ENCODE peak calls at places on chromosomes 5 and 9, in seven cellular contexts. One of them, this sample, is unnamed. For H3K36me3 and H3K4me1, the result is how much of the 10 kb centered on the place peaks cover.

GRCh38 chr5:43274435-43275114 is 38.6 kb downstream of the HMGCS1 start:
- DNase-seq in stomach: peak
- DNase-seq in GM23248: no peak
- DNase-seq in psoas muscle: no peak
- DNase-seq in HCT116: no peak
- DNase-seq in Caco-2: no peak
- DNase-seq in mucosa of descending colon: no peak
- DNase-seq in this sample: no peak

GRCh38 chr5:155728146-155728856 is 598.7 kb upstream of the SGCD start:
- DNase-seq in stomach: peak
- DNase-seq in Caco-2: no peak
- DNase-seq in mucosa of descending colon: peak
- DNase-seq in psoas muscle: peak
- DNase-seq in GM23248: peak
- DNase-seq in HCT116: no peak
- DNase-seq in this sample: peak

GRCh38 chr9:133059623-133060022 is 2.2 kb upstream of the CEL start:
- DNase-seq in psoas muscle: no peak
- DNase-seq in stomach: no peak
- DNase-seq in mucosa of descending colon: no peak
- DNase-seq in GM23248: no peak
- DNase-seq in Caco-2: no peak
- DNase-seq in HCT116: no peak
- DNase-seq in this sample: no peak

GRCh38 chr9:10260501-10260900 is 352.3 kb downstream of the PTPRD start:
- DNase-seq in mucosa of descending colon: no peak
- DNase-seq in Caco-2: no peak
- DNase-seq in GM23248: no peak
- DNase-seq in psoas muscle: no peak
- DNase-seq in stomach: no peak
- DNase-seq in HCT116: no peak
- DNase-seq in this sample: no peak

GRCh38 chr9:14058078-14058688 is 255.8 kb downstream of the NFIB start:
- DNase-seq in mucosa of descending colon: no peak
- DNase-seq in GM23248: no peak
- DNase-seq in psoas muscle: no peak
- DNase-seq in HCT116: no peak
- DNase-seq in stomach: no peak
- DNase-seq in Caco-2: no peak
- DNase-seq in this sample: no peak

GRCh38 chr5:82676663-82677062 is 398.5 kb upstream of the RPS23 start:
- DNase-seq in stomach: no peak
- DNase-seq in mucosa of descending colon: no peak
- DNase-seq in Caco-2: no peak
- DNase-seq in GM23248: no peak
- DNase-seq in HCT116: no peak
- DNase-seq in psoas muscle: no peak
- DNase-seq in this sample: no peak

GRCh38 chr9:96139592-96140251 is 162.3 kb downstream of the HSD17B3 start:
- DNase-seq in HCT116: no peak
- DNase-seq in stomach: peak
- DNase-seq in GM23248: peak
- DNase-seq in Caco-2: no peak
- DNase-seq in psoas muscle: no peak
- DNase-seq in mucosa of descending colon: peak
- DNase-seq in this sample: peak

GRCh38 chr5:127210082-127210481 is 80.5 kb upstream of the MEGF10 start:
- DNase-seq in Caco-2: no peak
- DNase-seq in psoas muscle: no peak
- DNase-seq in stomach: no peak
- DNase-seq in HCT116: no peak
- DNase-seq in GM23248: no peak
- DNase-seq in mucosa of descending colon: no peak
- DNase-seq in this sample: no peak

GRCh38 chr9:6889868-6890267 is 132.1 kb downstream of the KDM4C start:
- DNase-seq in stomach: no peak
- DNase-seq in HCT116: no peak
- DNase-seq in Caco-2: no peak
- DNase-seq in mucosa of descending colon: no peak
- DNase-seq in psoas muscle: no peak
- DNase-seq in GM23248: no peak
- DNase-seq in this sample: no peak

GRCh38 chr9:127177221-127177620 is 54.8 kb upstream of the ANGPTL2 start:
- DNase-seq in stomach: peak
- DNase-seq in mucosa of descending colon: no peak
- DNase-seq in GM23248: no peak
- DNase-seq in HCT116: no peak
- DNase-seq in psoas muscle: no peak
- DNase-seq in Caco-2: peak
- DNase-seq in this sample: no peak

GRCh38 chr9:114451707-114452031 is 53.6 kb downstream of the WHRN start:
- DNase-seq in stomach: no peak
- DNase-seq in GM23248: no peak
- DNase-seq in psoas muscle: no peak
- DNase-seq in Caco-2: no peak
- DNase-seq in mucosa of descending colon: no peak
- DNase-seq in HCT116: no peak
- DNase-seq in this sample: no peak

GRCh38 chr5:135576075-135576599 is 2.7 kb downstream of the CXCL14 start:
- DNase-seq in stomach: no peak
- DNase-seq in mucosa of descending colon: no peak
- DNase-seq in Caco-2: no peak
- DNase-seq in GM23248: peak
- DNase-seq in psoas muscle: no peak
- DNase-seq in HCT116: no peak
- DNase-seq in this sample: no peak

GRCh38 chr9:91978739-91979414 is 28.8 kb upstream of the ROR2 start:
- DNase-seq in psoas muscle: no peak
- DNase-seq in stomach: peak
- DNase-seq in Caco-2: peak
- DNase-seq in GM23248: peak
- DNase-seq in mucosa of descending colon: peak
- DNase-seq in HCT116: peak
- DNase-seq in this sample: no peak

GRCh38 chr5:171369056-171369455 is 18.6 kb upstream of the NPM1 start:
- DNase-seq in GM23248: no peak
- DNase-seq in psoas muscle: no peak
- DNase-seq in stomach: peak
- DNase-seq in Caco-2: no peak
- DNase-seq in HCT116: no peak
- DNase-seq in mucosa of descending colon: peak
- DNase-seq in this sample: peak

GRCh38 chr5:24630925-24631324 is 13.9 kb downstream of the CDH10 start:
- DNase-seq in mucosa of descending colon: no peak
- DNase-seq in HCT116: no peak
- DNase-seq in psoas muscle: no peak
- DNase-seq in GM23248: no peak
- DNase-seq in Caco-2: no peak
- DNase-seq in stomach: no peak
- DNase-seq in this sample: no peak

GRCh38 chr9:98031935-98032334 is 24.6 kb upstream of the NANS start:
- DNase-seq in psoas muscle: no peak
- DNase-seq in stomach: no peak
- DNase-seq in mucosa of descending colon: no peak
- DNase-seq in GM23248: peak
- DNase-seq in HCT116: no peak
- DNase-seq in Caco-2: no peak
- DNase-seq in this sample: no peak

GRCh38 chr9:93301291-93301811 is 117.4 kb downstream of the WNK2 start:
- DNase-seq in Caco-2: no peak
- DNase-seq in stomach: no peak
- DNase-seq in psoas muscle: no peak
- DNase-seq in HCT116: no peak
- DNase-seq in GM23248: no peak
- DNase-seq in mucosa of descending colon: no peak
- DNase-seq in this sample: peak

GRCh38 chr9:23926378-23926777 is 100.3 kb upstream of the ELAVL2 start:
- DNase-seq in psoas muscle: no peak
- DNase-seq in GM23248: no peak
- DNase-seq in stomach: no peak
- DNase-seq in Caco-2: no peak
- DNase-seq in mucosa of descending colon: no peak
- DNase-seq in HCT116: no peak
- DNase-seq in this sample: no peak

GRCh38 chr5:149288437-149288836 is 16.8 kb downstream of the AFAP1L1 start:
- DNase-seq in mucosa of descending colon: no peak
- DNase-seq in HCT116: no peak
- DNase-seq in stomach: no peak
- DNase-seq in GM23248: no peak
- DNase-seq in Caco-2: no peak
- DNase-seq in psoas muscle: peak
- DNase-seq in this sample: no peak

DNA sequence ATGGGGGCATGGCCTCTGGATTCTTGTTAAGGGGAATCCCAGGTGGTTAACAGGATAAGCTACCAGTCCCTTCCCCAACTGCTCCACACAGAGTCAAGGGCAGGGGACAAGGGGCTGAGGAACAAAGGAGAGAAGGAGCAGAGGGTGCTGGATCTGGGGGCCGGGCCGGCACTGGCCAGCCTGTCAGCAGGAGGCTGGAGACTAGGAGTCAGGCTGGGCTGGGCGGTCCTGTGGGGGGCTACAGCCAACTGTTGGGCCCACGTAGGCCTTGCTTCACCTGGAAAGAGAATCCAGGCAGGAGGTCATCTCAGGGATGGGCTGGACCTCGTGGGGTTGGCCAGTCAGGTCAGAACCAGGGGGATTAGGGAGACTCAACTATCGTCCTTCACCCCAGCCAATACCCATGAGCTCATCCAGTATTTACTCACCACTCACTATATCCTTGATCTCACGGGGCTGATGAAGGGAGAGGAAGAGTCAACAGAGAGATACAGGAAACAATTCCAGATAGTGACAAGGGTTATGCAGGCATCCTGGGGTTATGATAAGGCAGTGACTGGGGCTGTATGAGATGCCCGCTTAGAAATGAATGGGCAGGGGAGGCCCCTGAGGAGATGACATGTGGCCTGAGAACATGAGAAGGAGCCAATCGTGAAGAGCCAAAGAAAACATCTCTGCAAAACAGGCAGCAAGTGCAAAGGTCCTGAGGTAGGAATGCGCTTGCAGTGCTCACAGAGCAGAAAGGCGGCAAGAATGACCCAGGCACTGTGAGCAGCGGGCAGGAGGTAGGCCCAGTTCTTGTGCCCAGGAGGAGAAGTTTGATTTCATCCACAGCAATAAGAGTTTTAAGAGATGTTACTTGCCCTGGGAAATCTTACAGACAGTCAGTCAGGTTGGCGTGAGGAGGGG is 48.0 kb upstream of the SLC25A51 start:
- DNase-seq in psoas muscle: no peak
- DNase-seq in GM23248: peak
- DNase-seq in Caco-2: no peak
- DNase-seq in stomach: no peak
- DNase-seq in HCT116: no peak
- DNase-seq in mucosa of descending colon: no peak
- DNase-seq in this sample: no peak
- H3K36me3 ChIP-seq in psoas muscle: under half
- H3K36me3 ChIP-seq in GM23248: under half
- H3K36me3 ChIP-seq in Caco-2: under half
- H3K36me3 ChIP-seq in stomach: half or more
- H3K36me3 ChIP-seq in HCT116: under half
- H3K36me3 ChIP-seq in mucosa of descending colon: under half
- H3K36me3 ChIP-seq in this sample: under half

DNA sequence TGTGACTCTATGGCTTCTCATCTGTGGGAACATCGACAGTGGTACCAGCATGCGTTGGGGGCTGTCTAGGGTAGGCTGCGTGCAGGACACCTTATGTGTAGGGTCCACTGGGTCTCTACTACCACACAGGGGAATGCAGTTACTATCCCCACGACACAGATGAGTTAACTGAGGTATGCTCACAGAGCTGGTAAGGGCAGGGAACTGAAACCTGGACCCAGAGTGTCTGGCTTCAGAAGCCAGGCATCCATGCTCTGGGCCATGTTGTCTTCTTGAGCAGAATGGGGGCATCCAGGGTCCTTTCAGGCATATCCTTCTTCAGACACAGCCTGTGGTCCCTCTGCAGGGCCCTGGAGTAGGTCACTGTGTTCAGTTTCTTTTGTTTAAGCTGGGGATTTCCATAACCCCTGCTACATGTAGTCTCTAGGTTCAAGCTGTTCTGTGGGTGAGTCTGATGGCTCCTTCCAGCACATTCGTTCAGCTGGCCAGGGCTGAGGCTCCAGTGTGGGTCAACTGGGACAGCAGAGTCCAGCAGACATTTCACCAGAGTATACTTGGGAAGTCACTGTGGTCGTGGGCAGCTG is 148.8 kb downstream of the GADD45G start:
- DNase-seq in GM23248: no peak
- DNase-seq in Caco-2: no peak
- DNase-seq in mucosa of descending colon: no peak
- DNase-seq in HCT116: no peak
- DNase-seq in psoas muscle: no peak
- DNase-seq in stomach: no peak
- DNase-seq in this sample: no peak
- H3K4me1 ChIP-seq in GM23248: under half
- H3K4me1 ChIP-seq in Caco-2: under half
- H3K4me1 ChIP-seq in mucosa of descending colon: under half
- H3K4me1 ChIP-seq in HCT116: under half
- H3K4me1 ChIP-seq in psoas muscle: under half
- H3K4me1 ChIP-seq in stomach: under half
- H3K4me1 ChIP-seq in this sample: under half

DNA sequence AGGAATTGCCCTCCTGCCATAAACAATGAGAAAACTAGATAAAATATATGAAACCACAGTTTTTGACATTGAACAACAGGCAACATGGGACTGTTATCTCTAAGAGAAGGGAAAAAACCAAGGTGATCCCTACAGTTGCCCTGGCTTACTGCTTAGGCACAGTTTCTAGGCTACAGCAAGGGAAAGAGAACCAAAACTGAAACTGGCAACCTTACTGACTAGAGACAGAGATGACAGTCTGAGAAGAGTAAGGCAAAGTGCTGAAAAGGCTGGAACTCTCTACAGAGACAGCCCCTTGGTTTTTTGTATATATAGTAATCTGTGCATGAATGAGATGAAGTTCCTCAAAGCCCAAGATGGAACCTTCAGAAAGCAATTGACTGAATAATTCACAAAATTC is 36.2 kb upstream of the REEP2 start:
- DNase-seq in GM23248: no peak
- DNase-seq in psoas muscle: no peak
- DNase-seq in mucosa of descending colon: no peak
- DNase-seq in stomach: no peak
- DNase-seq in Caco-2: no peak
- DNase-seq in HCT116: no peak
- DNase-seq in this sample: no peak
- H3K36me3 ChIP-seq in GM23248: under half
- H3K36me3 ChIP-seq in psoas muscle: half or more
- H3K36me3 ChIP-seq in mucosa of descending colon: under half
- H3K36me3 ChIP-seq in stomach: half or more
- H3K36me3 ChIP-seq in Caco-2: under half
- H3K36me3 ChIP-seq in HCT116: under half
- H3K36me3 ChIP-seq in this sample: under half

DNA sequence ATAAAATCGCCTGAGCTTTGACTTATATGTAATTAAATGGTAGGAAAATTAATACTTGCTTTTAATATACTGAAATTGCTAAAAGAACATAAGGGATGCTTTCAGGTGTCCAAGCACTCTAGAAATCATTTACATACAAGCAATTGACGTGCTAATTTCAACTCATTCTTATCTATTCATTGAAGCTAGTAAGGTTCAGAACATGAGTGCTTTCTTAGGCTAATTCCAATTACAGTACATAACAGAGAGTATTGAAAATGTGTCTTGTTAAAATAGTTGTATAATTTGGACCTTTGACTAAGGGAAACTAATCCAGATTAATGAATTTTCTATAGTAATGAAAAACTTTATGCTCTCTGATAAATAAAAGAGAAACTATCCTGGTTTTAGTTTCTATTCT is 1016.4 kb upstream of the TYRP1 start:
- DNase-seq in GM23248: no peak
- DNase-seq in psoas muscle: no peak
- DNase-seq in Caco-2: no peak
- DNase-seq in mucosa of descending colon: no peak
- DNase-seq in HCT116: no peak
- DNase-seq in stomach: no peak
- DNase-seq in this sample: no peak
- H3K4me1 ChIP-seq in GM23248: under half
- H3K4me1 ChIP-seq in psoas muscle: under half
- H3K4me1 ChIP-seq in Caco-2: under half
- H3K4me1 ChIP-seq in mucosa of descending colon: under half
- H3K4me1 ChIP-seq in HCT116: under half
- H3K4me1 ChIP-seq in stomach: under half
- H3K4me1 ChIP-seq in this sample: under half

This sample was measured in aorta.